ENCODE peak calls at places on chromosomes 3 and 15, in ten cellular contexts. Y is psoas muscle, E is neural progenitor cell, V is H9, Q is endothelial cell of umbilical vein, R is upper lobe of right lung, A is PC-9, L is MM.1S, W is adrenal gland, X is A549. D is an unnamed sample.

GRCh38 chr15:101618861-101619614 is 33.1 kb downstream of the TM2D3 start:
- DNase-seq in Y (no peak), E (no peak), V (no peak), Q (peak; percentile 14), R (no peak), A (no peak), L (no peak), W (no peak), X (no peak), D (no peak)

GRCh38 chr3:171994646-171995441 is 44.5 kb upstream of the FNDC3B start:
- DNase-seq in Y (no peak), E (no peak), V (no peak), Q (no peak), R (no peak), A (no peak), L (no peak), W (no peak), X (no peak), D (no peak)

GRCh38 chr15:71296032-71296686 is 180.9 kb downstream of the THSD4 start:
- DNase-seq in Y (no peak), E (no peak), V (no peak), Q (peak; percentile 75), R (no peak), A (peak; percentile 17), L (no peak), W (no peak), X (peak; percentile 59), D (peak; percentile 70)

GRCh38 chr3:168024537-168024941 is 71.2 kb downstream of the GOLIM4 start:
- DNase-seq in Y (no peak), E (no peak), V (no peak), Q (peak; percentile 79), R (no peak), A (peak; percentile 6), L (peak; percentile 78), W (no peak), X (no peak), D (no peak)

GRCh38 chr3:50971487-50971924 is 296.8 kb downstream of the DOCK3 start:
- DNase-seq in Y (no peak), E (peak; percentile 77), V (peak; percentile 73), Q (peak; percentile 45), R (no peak), A (peak; percentile 56), L (peak; percentile 87), W (peak; percentile 32), X (peak; percentile 18), D (no peak)

GRCh38 chr15:77475898-77476297 is 55.2 kb downstream of the HMG20A start:
- DNase-seq in Y (no peak), E (peak; percentile 36), V (peak; percentile 40), Q (no peak), R (no peak), A (no peak), L (no peak), W (no peak), X (no peak), D (no peak)

GRCh38 chr3:196697270-196697669 is 14.8 kb downstream of the CEP19 start:
- DNase-seq in Y (no peak), E (no peak), V (no peak), Q (no peak), R (no peak), A (no peak), L (no peak), W (no peak), X (no peak), D (no peak)

GRCh38 chr3:40086890-40087884 is 222.3 kb upstream of the EIF1B start:
- DNase-seq in Y (no peak), E (no peak), V (no peak), Q (no peak), R (no peak), A (no peak), L (no peak), W (no peak), X (no peak), D (no peak)

DNA sequence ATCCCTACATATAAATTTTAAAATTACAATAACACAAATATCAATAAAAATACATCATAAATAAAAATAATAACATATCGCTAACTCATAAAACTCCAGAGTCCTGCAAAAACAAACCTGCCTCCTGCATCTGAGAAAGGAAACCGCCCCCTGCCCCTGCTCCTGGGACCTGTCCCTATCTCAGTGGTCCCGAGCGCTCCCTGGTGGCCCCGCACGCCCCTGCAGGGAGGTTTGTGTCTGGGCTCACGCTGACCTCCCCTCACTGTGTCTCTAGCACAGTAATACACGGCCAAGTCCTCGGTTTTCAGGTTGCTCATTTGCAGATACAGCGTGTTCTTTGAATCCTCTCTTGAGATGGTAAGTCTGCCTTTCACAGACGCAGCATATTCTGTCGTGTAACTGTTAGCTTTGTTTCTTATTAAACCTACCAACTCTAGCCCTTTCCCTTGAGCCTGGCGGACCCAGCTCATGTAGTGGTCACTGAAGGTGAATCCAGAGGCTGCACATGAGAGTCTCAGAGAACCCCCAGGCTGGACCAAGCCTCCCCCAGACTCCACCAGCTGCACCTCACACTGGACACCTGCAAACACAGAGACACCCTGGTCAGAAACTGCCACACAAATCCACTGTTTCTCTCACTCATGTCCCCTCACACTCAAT is 554.1 kb downstream of the GOLGA6L6 start:
- DNase-seq in Y (no peak), E (no peak), V (peak; percentile 25), Q (no peak), R (no peak), A (peak; percentile 53), L (no peak), W (no peak), X (no peak), D (peak; percentile 16)
- H3K9me3 ChIP-seq in Y (peaks cover 3% of the 10 kb centered on the region), E (peaks cover 18% of the 10 kb centered on the region), V (peaks cover 72% of the 10 kb centered on the region), Q (peaks cover 7% of the 10 kb centered on the region), R (no peaks in the 10 kb centered on the region), A (no peaks in the 10 kb centered on the region), L (no peaks in the 10 kb centered on the region), W (no peaks in the 10 kb centered on the region), X (no peaks in the 10 kb centered on the region), D (peaks cover 49% of the 10 kb centered on the region)

DNA sequence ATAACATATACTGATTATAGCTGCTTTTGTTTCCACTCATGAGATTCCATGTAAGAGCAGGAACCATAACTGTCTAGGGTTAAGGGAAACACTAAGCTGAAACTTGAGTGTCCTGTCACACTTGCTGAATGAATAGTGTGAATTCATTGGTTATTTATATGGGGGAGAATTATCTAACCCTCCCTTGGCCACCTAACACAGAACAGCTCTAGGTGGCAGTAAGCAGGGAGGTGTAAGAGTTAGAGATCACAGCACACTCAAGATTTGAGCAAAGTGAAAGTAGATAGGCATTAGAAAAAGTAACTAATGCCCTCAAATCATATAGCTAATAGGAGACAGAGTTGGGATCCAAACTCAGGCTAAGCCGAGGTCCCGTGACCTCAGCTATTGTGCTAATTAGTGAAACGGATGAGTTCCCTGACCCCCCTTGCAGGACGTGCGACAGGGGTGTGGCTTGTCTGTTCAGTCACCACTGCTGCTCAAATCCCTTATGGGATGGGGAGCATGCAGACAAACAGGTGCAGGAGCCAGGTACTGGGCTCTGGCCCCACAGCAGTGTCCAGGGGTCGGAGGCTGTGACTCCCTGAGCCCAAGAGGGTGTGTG is 27.7 kb upstream of the ANO10 start:
- DNase-seq in Y (no peak), E (peak; percentile 66), V (peak; percentile 59), Q (no peak), R (peak; percentile 32), A (no peak), L (no peak), W (no peak), X (no peak), D (peak; percentile 44)
- TF ChIP-seq CTCF in Y (no peak), E (no peak), V (no peak), Q (no peak), R (no peak), A (no peak), L (no peak), W (no peak), X (no peak), D (no peak)

GRCh38 chr3:8366214-8366613 is 135.4 kb upstream of the LMCD1 start:
- DNase-seq in Y (no peak), E (no peak), V (no peak), Q (no peak), R (no peak), A (no peak), L (no peak), W (no peak), X (no peak), D (no peak)

GRCh38 chr3:8368598-8368997 is 133.0 kb upstream of the LMCD1 start:
- DNase-seq in Y (no peak), E (no peak), V (no peak), Q (no peak), R (no peak), A (no peak), L (no peak), W (no peak), X (no peak), D (no peak)

GRCh38 chr3:8371085-8371551 is 130.5 kb upstream of the LMCD1 start:
- DNase-seq in Y (no peak), E (no peak), V (no peak), Q (no peak), R (no peak), A (no peak), L (no peak), W (peak; percentile 18), X (peak; percentile 4), D (no peak)

GRCh38 chr3:8371955-8372600 is 129.5 kb upstream of the LMCD1 start:
- DNase-seq in Y (no peak), E (no peak), V (no peak), Q (no peak), R (no peak), A (no peak), L (peak; percentile 16), W (no peak), X (no peak), D (no peak)

DNA sequence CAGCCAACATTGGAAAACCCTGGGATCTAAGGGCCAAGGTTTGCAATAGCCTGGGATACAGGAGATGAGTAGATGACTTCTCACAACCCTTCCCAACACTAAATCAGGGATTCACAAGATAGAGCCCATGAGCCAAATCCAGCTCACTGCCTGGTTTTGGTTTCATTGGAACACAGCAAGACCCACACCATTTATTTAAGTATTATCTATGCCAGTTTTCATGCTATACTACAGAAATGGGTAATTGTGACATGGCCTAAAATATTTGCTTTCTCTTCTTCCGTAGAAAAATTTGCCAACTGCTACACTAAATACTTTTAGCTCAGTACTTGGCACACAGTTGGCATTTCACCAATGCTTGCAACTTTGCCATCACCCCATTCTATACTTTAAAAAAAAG is 132.0 kb upstream of the LMCD1 start:
- DNase-seq in Y (no peak), E (no peak), V (no peak), Q (no peak), R (no peak), A (no peak), L (no peak), W (no peak), X (no peak), D (no peak)
- H3K9me3 ChIP-seq in Y (no peaks in the 10 kb centered on the region), E (no peaks in the 10 kb centered on the region), V (no peaks in the 10 kb centered on the region), Q (no peaks in the 10 kb centered on the region), R (no peaks in the 10 kb centered on the region), A (no peaks in the 10 kb centered on the region), L (no peaks in the 10 kb centered on the region), W (no peaks in the 10 kb centered on the region), X (no peaks in the 10 kb centered on the region), D (no peaks in the 10 kb centered on the region)

GRCh38 chr15:79863886-79864285 is 32.9 kb downstream of the MTHFS start:
- DNase-seq in Y (no peak), E (no peak), V (no peak), Q (peak; percentile 73), R (no peak), A (no peak), L (no peak), W (no peak), X (no peak), D (no peak)

GRCh38 chr15:79853492-79854328 is 43.1 kb downstream of the MTHFS start:
- DNase-seq in Y (peak; percentile 52), E (peak; percentile 77), V (peak; percentile 74), Q (peak; percentile 88), R (no peak), A (peak; percentile 45), L (peak; percentile 64), W (peak; percentile 76), X (peak; percentile 71), D (peak; percentile 72)

DNA sequence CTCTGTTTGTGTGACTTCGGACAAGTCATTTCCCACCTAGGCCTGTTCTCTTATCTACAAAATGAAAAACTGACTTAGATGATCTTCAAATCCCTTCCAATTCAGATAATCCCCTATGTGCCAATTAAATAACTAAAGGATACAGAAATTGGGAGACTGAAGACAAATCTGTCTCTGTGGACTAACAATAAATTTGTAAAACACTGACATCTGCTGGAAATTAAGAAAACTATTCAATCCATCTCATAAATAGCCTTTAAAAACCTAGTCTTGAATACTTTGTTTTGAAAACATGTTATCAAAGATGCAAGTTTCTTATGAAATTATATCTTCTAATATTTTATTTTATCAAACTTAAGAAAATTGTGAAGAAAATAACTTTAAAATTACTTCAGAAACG is 38.3 kb downstream of the MTHFS start:
- DNase-seq in Y (no peak), E (no peak), V (no peak), Q (no peak), R (no peak), A (no peak), L (no peak), W (no peak), X (no peak), D (no peak)
- TF ChIP-seq CTCF in Y (no peak), E (peak; percentile 30), V (peak; percentile 39), Q (no peak), R (no peak), A (peak; percentile 23), L (peak; percentile 28), W (no peak), X (peak; percentile 59), D (no peak)

D was measured in mucosa of descending colon.